ENCODE peak calls at places on chromosomes 6 and 20, in ten cellular contexts. D is HTR-8/SVneo; F is A549; Y is stimulated activated CD4-positive, alpha-beta T cell treated with anti-CD3 and anti-CD28 coated beads, TNF-alpha, amount 100 ng/mL, for 1 hour; T is NCI-H524 treated with DMSO at 0.1 percent for 48 hours; R is GM19239; K is aorta; W is amniotic stem cell; V is iPS DF 19.7; P is cardiac muscle cell. S is an unnamed sample.
A peak's percentile ranks its signal among the peaks of the same experiment; 100 is the strongest.

GRCh38 chr6:112117554-112117953 is 30.2 kb downstream of the FAM229B start:
- DNase-seq in W (no peak), R (no peak), P (no peak), K (no peak), Y (no peak), V (no peak), T (no peak), F (peak; percentile 5), D (peak; percentile 22), S (peak; percentile 2)

GRCh38 chr6:162543221-162543620 is 184.3 kb downstream of the PRKN start:
- DNase-seq in K (no peak), P (no peak), V (peak; percentile 38), R (no peak), D (no peak), T (no peak), F (no peak), W (no peak), Y (no peak), S (no peak)

GRCh38 chr20:31819083-31819784 is at the start of gene MYLK2:
- DNase-seq in V (no peak), F (no peak), Y (no peak), D (no peak), K (peak; percentile 70), P (no peak), R (no peak), W (no peak), T (peak; percentile 34), S (no peak)

GRCh38 chr6:5537967-5538366 is 276.7 kb downstream of the FARS2 start:
- DNase-seq in P (no peak), D (no peak), Y (no peak), R (no peak), W (peak; percentile 7), F (no peak), V (no peak), K (no peak), T (no peak), S (peak; percentile 2)

GRCh38 chr20:41476013-41476441 is 109.4 kb upstream of the EMILIN3 start:
- DNase-seq in K (no peak), V (no peak), T (no peak), D (peak; percentile 26), Y (no peak), P (no peak), R (no peak), F (peak; percentile 42), W (no peak), S (no peak)

GRCh38 chr6:140041056-140041455 is 666.6 kb upstream of the CITED2 start:
- DNase-seq in P (no peak), R (no peak), F (no peak), Y (no peak), D (no peak), T (no peak), V (no peak), W (no peak), K (no peak), S (no peak)

GRCh38 chr20:53773792-53774371 is 180.2 kb upstream of the ZNF217 start:
- DNase-seq in T (no peak), W (peak; percentile 93), R (no peak), P (no peak), V (no peak), F (peak; percentile 94), K (no peak), D (peak; percentile 99), Y (no peak), S (peak; percentile 89)

GRCh38 chr20:59634435-59635005 is 30.2 kb downstream of the PHACTR3 start:
- DNase-seq in D (no peak), T (no peak), V (no peak), R (no peak), P (no peak), K (peak; percentile 24), F (no peak), Y (no peak), W (no peak), S (no peak)

GRCh38 chr6:169035381-169036280 is 218.0 kb downstream of the THBS2 start:
- DNase-seq in P (peak; percentile 24), T (no peak), F (no peak), V (no peak), Y (no peak), R (no peak), W (peak; percentile 37), K (peak; percentile 82), D (no peak), S (no peak)

GRCh38 chr20:14334306-14334930 is 3.0 kb downstream of the FLRT3 start:
- DNase-seq in R (no peak), Y (no peak), P (peak; percentile 75), V (no peak), T (peak; percentile 52), D (no peak), F (peak; percentile 71), K (no peak), W (peak; percentile 57), S (peak; percentile 24)

GRCh38 chr6:33663727-33664449 is 42.8 kb downstream of the ITPR3 start:
- DNase-seq in T (no peak), R (no peak), W (no peak), V (no peak), F (no peak), K (no peak), P (no peak), Y (no peak), D (no peak), S (no peak)

GRCh38 chr6:45378324-45378926 is 691 bp upstream of the SUPT3H start:
- DNase-seq in T (peak; percentile 40), V (no peak), R (no peak), K (peak; percentile 80), W (no peak), Y (no peak), F (no peak), D (no peak), P (peak; percentile 39), S (no peak)

GRCh38 chr20:6954219-6954618 is 186.7 kb downstream of the BMP2 start:
- DNase-seq in K (no peak), V (no peak), R (no peak), P (no peak), F (no peak), T (no peak), Y (no peak), D (no peak), W (no peak), S (no peak)

GRCh38 chr20:53899351-53900167 is 170.8 kb downstream of the BCAS1 start:
- DNase-seq in F (peak; percentile 80), Y (peak; percentile 38), V (no peak), W (no peak), T (peak; percentile 82), K (no peak), P (no peak), R (no peak), D (peak; percentile 98), S (peak; percentile 73)

GRCh38 chr6:34484899-34485298 is 19.0 kb downstream of the PACSIN1 start:
- DNase-seq in F (no peak), R (no peak), D (no peak), T (no peak), V (no peak), K (peak; percentile 55), W (no peak), Y (peak; percentile 47), P (no peak), S (peak; percentile 38)